ENCODE peak calls at places on chromosomes 3 and 15, in ten cellular contexts. R is thyroid gland; O is AG04450; V is A549; N is thoracic aorta; C is fibroblast of lung; D is psoas muscle; B is CD8-positive, alpha-beta T cell; A is WERI-Rb-1; Z is cardiac muscle cell. W is an unnamed sample.

GRCh38 chr15:77021803-77022381 is 27.0 kb downstream of the PSTPIP1 start:
- DNase-seq in V (no peak), N (no peak), D (peak), C (peak), Z (peak), O (no peak), R (no peak), A (no peak), B (peak), W (peak)

GRCh38 chr3:126672340-126672739 is 17.4 kb upstream of the TXNRD3 start:
- DNase-seq in O (no peak), C (no peak), N (no peak), D (no peak), B (no peak), V (no peak), A (no peak), Z (no peak), R (no peak), W (peak)

GRCh38 chr3:38125305-38126120 is 11.4 kb downstream of the ACAA1 start:
- DNase-seq in B (no peak), C (no peak), D (no peak), Z (no peak), V (no peak), O (no peak), R (no peak), A (no peak), N (no peak), W (peak)

GRCh38 chr3:188362405-188362831 is 208.5 kb downstream of the LPP start:
- DNase-seq in B (peak), V (peak), N (no peak), O (no peak), Z (peak), A (no peak), C (peak), R (no peak), D (no peak), W (no peak)

GRCh38 chr15:50181206-50181982 is 602 bp upstream of the SLC27A2 start:
- DNase-seq in D (no peak), A (no peak), B (no peak), V (no peak), N (no peak), R (peak), O (no peak), Z (no peak), C (no peak), W (peak)

GRCh38 chr15:50275908-50276307 is 10.4 kb upstream of the HDC start:
- DNase-seq in C (no peak), A (no peak), R (no peak), Z (no peak), B (no peak), N (no peak), D (no peak), O (no peak), V (no peak), W (no peak)

GRCh38 chr3:104536715-104537114 is 830.0 kb upstream of the ALCAM start:
- DNase-seq in C (no peak), Z (no peak), R (no peak), V (no peak), D (no peak), A (no peak), O (no peak), N (no peak), B (no peak), W (no peak)

GRCh38 chr3:41304603-41305002 is 105.3 kb downstream of the CTNNB1 start:
- DNase-seq in V (peak), N (no peak), C (peak), B (no peak), R (peak), O (no peak), Z (peak), D (no peak), A (no peak), W (no peak)

GRCh38 chr3:4983739-4984510 is 4.7 kb downstream of the BHLHE40 start:
- DNase-seq in V (peak), B (peak), C (peak), A (no peak), Z (peak), R (no peak), O (peak), N (no peak), D (peak), W (peak)

GRCh38 chr15:60426870-60427528 is 29.2 kb upstream of the ANXA2 start:
- DNase-seq in Z (peak), O (no peak), N (no peak), D (no peak), B (no peak), C (peak), R (no peak), A (no peak), V (no peak), W (no peak)

GRCh38 chr15:76994971-76995945 is at the start of gene PSTPIP1:
- DNase-seq in O (no peak), V (no peak), B (peak), A (no peak), C (no peak), D (no peak), Z (no peak), R (no peak), N (no peak), W (peak)

GRCh38 chr15:70748281-70748747 is 15.0 kb downstream of the UACA start:
- DNase-seq in B (no peak), O (no peak), V (no peak), Z (no peak), N (no peak), R (peak), A (no peak), D (peak), C (peak), W (no peak)

GRCh38 chr3:151480492-151480891 is 19.6 kb upstream of the IGSF10 start:
- DNase-seq in R (no peak), Z (no peak), D (no peak), N (no peak), O (no peak), C (no peak), V (no peak), A (no peak), B (no peak), W (no peak)

GRCh38 chr3:45026038-45026437 is at the start of gene CLEC3B:
- DNase-seq in Z (peak), D (peak), B (no peak), O (no peak), V (no peak), A (no peak), N (no peak), R (peak), C (peak), W (no peak)

GRCh38 chr3:156429125-156429524 is 125.8 kb downstream of the SSR3 start:
- DNase-seq in C (no peak), D (no peak), A (no peak), O (no peak), B (no peak), N (no peak), V (no peak), R (no peak), Z (no peak), W (no peak)

GRCh38 chr3:6540981-6541380 is 319.9 kb upstream of the GRM7 start:
- DNase-seq in C (no peak), B (no peak), Z (no peak), N (no peak), R (no peak), D (no peak), O (no peak), V (no peak), A (no peak), W (no peak)

GRCh38 chr3:111763968-111764367 is 95.1 kb upstream of the PHLDB2 start:
- DNase-seq in V (no peak), Z (peak), R (no peak), O (no peak), D (no peak), C (peak), N (no peak), A (no peak), B (no peak), W (no peak)

GRCh38 chr15:68844856-68845550 is 24.3 kb upstream of the ANP32A start:
- DNase-seq in V (no peak), B (no peak), D (no peak), Z (no peak), R (no peak), A (no peak), N (no peak), C (no peak), O (no peak), W (no peak)

GRCh38 chr3:17055374-17056276 is 170.9 kb downstream of the PLCL2 start:
- DNase-seq in B (no peak), C (peak), R (no peak), O (no peak), Z (peak), D (no peak), N (no peak), A (no peak), V (no peak), W (no peak)

GRCh38 chr3:46981932-46982471 is 2.5 kb downstream of the NBEAL2 start:
- DNase-seq in Z (no peak), O (no peak), V (no peak), A (no peak), C (no peak), D (peak), R (no peak), N (no peak), B (peak), W (peak)

GRCh38 chr3:155088705-155089380 is 8.7 kb downstream of the MME start:
- DNase-seq in R (no peak), N (no peak), Z (no peak), V (no peak), D (no peak), O (no peak), B (no peak), A (no peak), C (peak), W (no peak)

GRCh38 chr3:50953825-50954224 is 279.1 kb downstream of the DOCK3 start:
- DNase-seq in D (no peak), A (no peak), V (no peak), B (no peak), N (no peak), R (no peak), Z (no peak), O (no peak), C (no peak), W (no peak)

GRCh38 chr3:15205934-15206661 is at the start of gene CAPN7:
- DNase-seq in D (peak), A (peak), Z (peak), O (peak), V (peak), N (peak), R (peak), C (peak), B (peak), W (peak)

GRCh38 chr15:79609501-79609900 is 177.4 kb downstream of the MINAR1 start:
- DNase-seq in Z (no peak), O (no peak), D (no peak), N (no peak), R (no peak), V (no peak), B (no peak), C (no peak), A (no peak), W (no peak)

GRCh38 chr15:84598993-84599392 is 1.8 kb upstream of the ZSCAN2 start:
- DNase-seq in R (peak), D (no peak), B (no peak), V (peak), N (no peak), Z (peak), C (peak), O (peak), A (peak), W (peak)

DNA sequence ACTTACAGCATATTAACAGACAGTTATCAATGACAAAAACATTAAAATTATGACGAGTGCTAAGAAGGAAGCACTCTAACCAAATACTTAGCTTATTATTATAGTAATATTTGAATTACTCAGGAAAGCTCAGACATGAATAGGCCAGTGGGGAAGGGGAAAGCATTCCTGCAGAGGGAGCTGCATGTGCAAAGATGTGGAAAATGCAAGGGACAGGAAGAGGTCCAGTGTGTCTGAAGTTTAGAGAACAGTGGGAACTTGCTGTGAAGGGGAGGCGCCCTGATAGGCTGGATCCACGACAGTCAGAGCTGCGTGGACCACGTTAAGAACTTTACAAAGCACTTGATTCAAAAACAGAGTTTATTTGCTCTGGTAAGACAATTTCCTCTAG is 1.2 kb upstream of the SPICE1 start:
- DNase-seq in N (no peak), B (no peak), D (no peak), Z (no peak), V (peak), O (no peak), R (no peak), A (peak), C (no peak), W (no peak)
- H3K4me3 ChIP-seq in N (peak), B (peak), D (peak), Z (no peak), V (peak), O (no peak), R (no peak), A (peak), C (no peak), W (no peak)

GRCh38 chr3:191809326-191809949 is 348.5 kb downstream of the PYDC2 start:
- DNase-seq in A (peak), B (no peak), V (no peak), N (no peak), D (no peak), R (no peak), O (no peak), Z (no peak), C (no peak), W (peak)
- TF ChIP-seq CTCF in A (no peak), B (no peak), V (no peak), N (no peak), D (no peak), R (no peak), O (no peak), Z (no peak), C (no peak), W (peak)

DNA sequence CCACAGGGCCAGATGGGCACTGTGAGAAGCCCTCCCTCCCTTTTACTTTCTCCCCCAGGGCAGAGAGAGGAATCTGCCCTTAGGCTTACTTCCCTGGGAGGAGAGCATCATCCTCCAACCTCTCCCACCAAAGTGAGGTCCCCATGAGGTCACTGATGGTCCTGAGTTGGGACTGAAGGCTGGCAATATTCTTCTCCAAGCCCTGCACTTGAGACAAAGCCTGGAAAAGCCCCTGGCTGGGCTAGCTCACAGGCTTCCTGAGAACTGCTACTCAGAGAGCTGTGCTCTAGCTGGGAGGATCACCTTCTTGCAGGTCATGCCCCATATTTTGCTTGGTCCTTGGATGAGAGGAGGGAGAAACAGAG is 110.0 kb upstream of the MEF2A start:
- DNase-seq in N (no peak), A (peak), V (no peak), O (no peak), R (no peak), C (no peak), D (no peak), B (no peak), Z (no peak), W (no peak)
- H3K27ac ChIP-seq in N (peak), A (no peak), V (no peak), O (peak), R (peak), C (peak), D (peak), B (no peak), Z (peak), W (no peak)

GRCh38 chr3:192156382-192156781 is 571.0 kb downstream of the FGF12 start:
- DNase-seq in O (no peak), Z (no peak), B (no peak), A (no peak), C (no peak), D (no peak), N (no peak), R (no peak), V (no peak), W (no peak)

DNA sequence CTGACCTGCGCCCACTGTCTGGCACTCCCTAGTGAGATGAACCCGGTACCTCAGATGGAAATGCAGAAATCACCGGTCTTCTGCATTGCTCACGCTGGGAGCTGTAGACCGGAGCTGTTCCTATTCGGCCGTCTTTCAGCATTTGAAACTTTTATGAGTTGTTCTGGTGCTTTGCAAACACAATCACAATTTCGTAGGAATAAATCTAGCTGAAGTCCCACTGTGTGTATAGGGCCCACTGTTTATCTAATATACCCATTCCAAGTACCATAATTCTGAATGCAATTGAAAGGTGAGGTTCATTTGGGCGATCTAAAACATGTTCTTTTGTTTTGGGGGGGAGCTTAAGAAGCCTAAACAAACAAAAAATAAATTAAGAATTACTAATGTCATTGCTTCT is 572.1 kb downstream of the FGF12 start:
- DNase-seq in R (no peak), A (no peak), C (no peak), N (no peak), V (no peak), O (no peak), D (no peak), B (no peak), Z (no peak), W (no peak)
- H3K4me3 ChIP-seq in R (no peak), A (no peak), C (no peak), N (no peak), V (peak), O (no peak), D (no peak), B (no peak), Z (peak), W (peak)

DNA sequence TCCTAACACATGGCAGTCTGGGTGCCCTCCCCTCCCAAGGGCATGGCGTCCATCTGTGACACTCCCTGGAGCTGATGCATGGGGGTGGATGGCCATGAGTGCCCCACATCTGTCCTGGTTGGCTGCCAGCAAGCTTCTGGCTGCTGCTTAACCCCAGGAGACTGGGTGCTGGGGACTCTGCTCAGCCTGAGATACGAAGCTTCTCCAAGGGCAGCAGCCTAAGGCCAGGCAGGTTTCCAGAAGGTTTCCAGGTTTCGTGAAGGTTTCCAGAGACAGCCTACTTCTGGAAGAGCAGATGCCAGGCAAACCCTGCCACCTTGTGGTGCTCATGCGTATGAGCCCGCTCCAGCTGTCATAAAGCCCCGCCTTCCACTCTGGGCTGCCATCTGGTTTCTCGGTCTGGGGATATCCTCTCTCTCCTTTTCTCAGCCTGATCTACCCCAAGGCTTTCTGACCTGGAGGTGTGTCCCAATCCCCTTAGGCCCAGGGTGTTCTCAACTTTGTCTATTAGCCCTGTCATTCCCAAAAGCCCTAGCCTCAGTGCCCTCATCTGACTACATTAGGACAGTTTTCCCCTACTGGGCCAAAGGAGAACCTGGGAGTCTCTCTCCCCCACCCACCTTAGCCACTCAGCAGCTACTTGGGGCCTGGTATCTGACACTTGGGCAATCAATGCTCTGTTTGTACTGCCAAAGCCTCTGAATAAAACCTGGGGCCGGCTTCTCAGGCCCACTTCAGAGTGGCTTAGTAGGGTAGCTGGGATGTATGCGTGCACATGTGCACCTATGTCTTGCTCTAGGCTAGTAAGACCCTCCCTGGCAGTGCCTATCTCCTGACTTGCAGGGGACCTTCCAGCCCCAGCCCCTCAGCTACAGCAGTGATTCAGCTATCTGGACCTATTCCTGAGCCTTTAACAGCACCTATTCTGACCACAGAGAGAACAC is 12.0 kb downstream of the MRPL46 start:
- DNase-seq in V (peak), Z (peak), R (peak), B (no peak), O (peak), A (peak), D (peak), N (no peak), C (peak), W (peak)
- TF ChIP-seq CTCF in V (peak), Z (peak), R (peak), B (peak), O (peak), A (peak), D (peak), N (peak), C (peak), W (peak)

GRCh38 chr15:74414603-74415338 is 19.0 kb downstream of the SEMA7A start:
- DNase-seq in R (no peak), N (no peak), V (no peak), A (no peak), O (no peak), D (no peak), B (no peak), Z (no peak), C (no peak), W (no peak)

GRCh38 chr15:74413350-74414080 is 20.2 kb downstream of the SEMA7A start:
- DNase-seq in N (no peak), C (no peak), V (no peak), D (no peak), R (no peak), A (no peak), Z (no peak), B (no peak), O (no peak), W (no peak)

GRCh38 chr15:74415966-74416916 is 17.5 kb downstream of the SEMA7A start:
- DNase-seq in V (no peak), C (no peak), R (no peak), Z (no peak), O (no peak), B (no peak), D (no peak), N (no peak), A (no peak), W (no peak)

GRCh38 chr15:74412159-74412558 is 21.6 kb downstream of the SEMA7A start:
- DNase-seq in D (no peak), V (no peak), C (no peak), N (no peak), B (no peak), A (no peak), R (no peak), O (no peak), Z (no peak), W (no peak)

DNA sequence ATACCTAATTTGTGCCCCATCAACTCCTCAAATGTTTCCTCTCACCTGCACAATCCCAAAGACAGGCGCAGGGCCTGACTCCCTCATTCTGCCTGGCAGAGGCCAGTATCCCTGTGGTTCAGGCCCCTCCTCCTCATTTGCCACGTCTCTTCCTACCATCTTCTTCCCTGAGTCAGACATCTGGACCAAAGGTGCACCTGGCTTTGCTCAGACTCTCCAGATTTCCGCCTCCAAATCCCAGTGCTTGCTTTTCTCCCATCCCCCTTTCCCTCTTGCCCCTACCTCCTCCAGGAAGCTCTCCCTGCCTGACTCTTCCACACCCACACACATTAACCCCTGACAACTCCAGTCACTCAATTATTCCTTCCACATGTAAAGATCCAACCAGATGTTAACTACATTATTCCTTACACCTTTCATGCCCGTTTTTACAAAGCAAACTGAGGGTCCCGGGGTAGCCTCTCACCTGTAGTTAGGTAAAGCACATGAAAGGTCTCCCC is 19.6 kb downstream of the SEMA7A start:
- DNase-seq in Z (no peak), V (no peak), N (no peak), R (no peak), A (no peak), D (no peak), C (no peak), O (no peak), B (no peak), W (no peak)
- H3K27ac ChIP-seq in Z (no peak), V (no peak), N (no peak), R (no peak), A (no peak), D (no peak), C (no peak), O (no peak), B (no peak), W (no peak)